ENCODE peak calls at places on chromosomes 5 and 9, in four cellular contexts. P is lung, V is neural progenitor cell, S is heart right ventricle. F is an unnamed sample.
A peak's percentile ranks its signal among the peaks of the same experiment; 100 is the strongest.

GRCh38 chr5:42555010-42555409 is 131.8 kb downstream of the GHR start:
- DNase-seq in P (no peak), V (no peak), S (no peak), F (no peak)

GRCh38 chr5:135138116-135138850 is 104.3 kb upstream of the PITX1 start:
- DNase-seq in P (no peak), V (no peak), S (no peak), F (no peak)

GRCh38 chr5:123460296-123460729 is 37.1 kb upstream of the CEP120 start:
- DNase-seq in P (no peak), V (no peak), S (no peak), F (no peak)

GRCh38 chr9:24479266-24479665 is 66.4 kb downstream of the IZUMO3 start:
- DNase-seq in P (no peak), V (no peak), S (no peak), F (no peak)

GRCh38 chr9:129140397-129141065 is 29.3 kb downstream of the PTPA start:
- DNase-seq in P (no peak), V (peak; percentile 58), S (peak; percentile 63), F (peak; percentile 68)

GRCh38 chr9:85743290-85744128 is 1.8 kb upstream of the AGTPBP1 start:
- DNase-seq in P (no peak), V (peak; percentile 39), S (no peak), F (no peak)

GRCh38 chr5:141852448-141852847 is 25.8 kb downstream of the PCDH1 start:
- DNase-seq in P (no peak), V (no peak), S (no peak), F (no peak)

GRCh38 chr5:150492621-150493020 is 15.3 kb upstream of the NDST1 start:
- DNase-seq in P (no peak), V (no peak), S (no peak), F (no peak)

GRCh38 chr9:96555567-96556386 is 63.9 kb downstream of the CDC14B start:
- DNase-seq in P (no peak), V (no peak), S (no peak), F (no peak)

GRCh38 chr5:113447651-113448050 is 12.9 kb upstream of the TSSK1B start:
- DNase-seq in P (no peak), V (peak; percentile 47), S (no peak), F (no peak)

GRCh38 chr9:109418827-109419226 is 79.3 kb downstream of the PTPN3 start:
- DNase-seq in P (no peak), V (peak; percentile 80), S (no peak), F (no peak)

GRCh38 chr5:157778121-157778805 is 34.8 kb downstream of the LSM11 start:
- DNase-seq in P (no peak), V (no peak), S (no peak), F (no peak)

GRCh38 chr9:111928342-111928720 is 31.7 kb downstream of the UGCG start:
- DNase-seq in P (no peak), V (no peak), S (no peak), F (no peak)

GRCh38 chr5:168219515-168220410 is 71.7 kb upstream of the WWC1 start:
- DNase-seq in P (peak; percentile 42), V (peak; percentile 72), S (peak; percentile 57), F (peak; percentile 65)

GRCh38 chr5:155408465-155408864 is 394.9 kb downstream of the KIF4B start:
- DNase-seq in P (no peak), V (no peak), S (no peak), F (no peak)

GRCh38 chr9:114248274-114248673 is 74.6 kb upstream of the ORM1 start:
- DNase-seq in P (no peak), V (no peak), S (no peak), F (no peak)

GRCh38 chr5:30959238-30959637 is 234.2 kb upstream of the CDH6 start:
- DNase-seq in P (no peak), V (peak; percentile 11), S (no peak), F (no peak)

GRCh38 chr9:70479880-70480291 is 65.4 kb upstream of the KLF9 start:
- DNase-seq in P (no peak), V (peak; percentile 20), S (no peak), F (no peak)

GRCh38 chr5:39760385-39761198 is 335.8 kb upstream of the DAB2 start:
- DNase-seq in P (no peak), V (no peak), S (peak; percentile 21), F (peak; percentile 65)

GRCh38 chr5:180494510-180495181 is 467 bp downstream of the CNOT6 start:
- DNase-seq in P (peak; percentile 38), V (peak; percentile 74), S (peak; percentile 28), F (peak; percentile 58)

GRCh38 chr5:15031180-15031579 is 159.6 kb upstream of the ANKH start:
- DNase-seq in P (no peak), V (no peak), S (peak; percentile 26), F (no peak)

GRCh38 chr9:22084336-22085035 is 75.4 kb upstream of the CDKN2B start:
- DNase-seq in P (no peak), V (no peak), S (no peak), F (no peak)

GRCh38 chr9:100099722-100100042 is 639 bp downstream of the INVS start:
- DNase-seq in P (peak; percentile 54), V (peak; percentile 60), S (no peak), F (no peak)
- H3K27ac ChIP-seq in P (peak overlapping the region; percentile 96), V (no peak overlapping the region), S (peak overlapping the region; percentile 95), F (peak overlapping the region; percentile 93)

GRCh38 chr5:127805448-127805847 is 102.3 kb downstream of the CCDC192 start:
- DNase-seq in P (no peak), V (no peak), S (no peak), F (no peak)
- H3K4me1 ChIP-seq in P (no peaks in the 10 kb centered on the region), V (peaks cover 9% of the 10 kb centered on the region), S (no peaks in the 10 kb centered on the region), F (peaks cover 8% of the 10 kb centered on the region)

GRCh38 chr5:10762776-10763500 is 1.9 kb upstream of the DAP start:
- DNase-seq in P (no peak), V (no peak), S (no peak), F (no peak)

GRCh38 chr5:10768304-10768899 is 7.4 kb upstream of the DAP start:
- DNase-seq in P (no peak), V (no peak), S (no peak), F (no peak)
- TF ChIP-seq CTCF in P (no peak), V (no peak), S (no peak), F (no peak)

DNA sequence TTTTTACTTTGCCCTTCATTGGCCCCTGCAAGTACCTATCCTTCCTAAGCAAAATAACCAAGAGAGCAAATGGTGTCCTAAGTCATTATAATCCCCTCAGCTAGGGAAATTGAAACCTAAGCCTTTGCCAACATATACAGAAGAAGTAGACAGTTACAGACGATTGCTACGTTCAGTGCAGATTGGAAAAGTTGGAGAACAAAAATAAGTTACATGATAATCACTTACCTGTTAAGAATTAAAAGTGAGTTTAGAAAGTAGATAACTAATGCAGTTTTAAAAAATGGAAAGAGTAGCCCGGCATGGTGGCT is 244.8 kb downstream of the MPDZ start:
- DNase-seq in P (no peak), V (no peak), S (no peak), F (no peak)
- H3K27ac ChIP-seq in P (no peak overlapping the region), V (no peak overlapping the region), S (no peak overlapping the region), F (no peak overlapping the region)

F was measured in right atrium auricular region.